ENCODE peak calls at places on chromosomes 5 and 9, in six cellular contexts. A, L, J, U, D and E are unnamed samples.

GRCh38 chr9:75866273-75866871 is 24.1 kb upstream of the PCSK5 start:
- DNase-seq in A (peak), L (peak), J (no peak), U (peak), D (no peak), E (no peak)

GRCh38 chr5:158727108-158727507 is 372.6 kb downstream of the EBF1 start:
- DNase-seq in A (no peak), L (peak), J (no peak), U (peak), D (no peak), E (no peak)

GRCh38 chr9:2087500-2088313 is 72.6 kb downstream of the SMARCA2 start:
- DNase-seq in A (peak), L (peak), J (no peak), U (no peak), D (no peak), E (peak)

GRCh38 chr9:35164711-35165110 is 2.9 kb downstream of the UNC13B start:
- DNase-seq in A (peak), L (no peak), J (no peak), U (no peak), D (no peak), E (no peak)

GRCh38 chr5:96875805-96876291 is 452 bp upstream of the ERAP2 start:
- DNase-seq in A (peak), L (peak), J (no peak), U (no peak), D (no peak), E (no peak)

GRCh38 chr5:31407921-31408714 is 123.8 kb downstream of the DROSHA start:
- DNase-seq in A (no peak), L (no peak), J (no peak), U (no peak), D (no peak), E (no peak)

GRCh38 chr5:157259699-157260098 is 6.2 kb upstream of the CYFIP2 start:
- DNase-seq in A (no peak), L (no peak), J (no peak), U (no peak), D (no peak), E (no peak)

GRCh38 chr9:92640398-92641091 is 29.4 kb downstream of the IPPK start:
- DNase-seq in A (no peak), L (no peak), J (peak), U (no peak), D (peak), E (no peak)

GRCh38 chr5:169265888-169266287 is 35.1 kb downstream of the SLIT3 start:
- DNase-seq in A (peak), L (no peak), J (no peak), U (no peak), D (no peak), E (no peak)

GRCh38 chr5:97839338-97840081 is 656.5 kb upstream of the RIOK2 start:
- DNase-seq in A (no peak), L (no peak), J (no peak), U (no peak), D (no peak), E (no peak)

GRCh38 chr5:106481375-106481774 is 1189.4 kb downstream of the EFNA5 start:
- DNase-seq in A (peak), L (no peak), J (no peak), U (no peak), D (no peak), E (no peak)

GRCh38 chr9:77218612-77219011 is 41.3 kb downstream of the VPS13A start:
- DNase-seq in A (no peak), L (no peak), J (no peak), U (no peak), D (no peak), E (no peak)

GRCh38 chr9:71648453-71648852 is 119.9 kb downstream of the CEMIP2 start:
- DNase-seq in A (no peak), L (no peak), J (no peak), U (no peak), D (no peak), E (no peak)

GRCh38 chr5:137802282-137803210 is 48.4 kb upstream of the HNRNPA0 start:
- DNase-seq in A (no peak), L (no peak), J (no peak), U (no peak), D (no peak), E (no peak)

GRCh38 chr9:13151489-13151888 is 128.0 kb downstream of the MPDZ start:
- DNase-seq in A (no peak), L (no peak), J (no peak), U (no peak), D (no peak), E (no peak)

GRCh38 chr5:113202904-113203716 is 226.5 kb downstream of the DCP2 start:
- DNase-seq in A (no peak), L (no peak), J (peak), U (no peak), D (no peak), E (no peak)

GRCh38 chr5:113047733-113048652 is 71.4 kb downstream of the DCP2 start:
- DNase-seq in A (no peak), L (peak), J (no peak), U (no peak), D (no peak), E (no peak)

GRCh38 chr5:123530728-123531127 is 18.8 kb downstream of the CSNK1G3 start:
- DNase-seq in A (no peak), L (peak), J (no peak), U (no peak), D (no peak), E (no peak)

GRCh38 chr9:75372499-75373268 is 284.4 kb downstream of the OSTF1 start:
- DNase-seq in A (no peak), L (peak), J (no peak), U (peak), D (no peak), E (no peak)

GRCh38 chr5:156798201-156798600 is 51.9 kb upstream of the PPP1R2B start:
- DNase-seq in A (no peak), L (no peak), J (no peak), U (no peak), D (no peak), E (no peak)

GRCh38 chr9:114805670-114806551 is at the start of gene TNFSF15:
- DNase-seq in A (peak), L (peak), J (peak), U (no peak), D (peak), E (peak)

GRCh38 chr9:928363-929042 is 48.0 kb upstream of the DMRT3 start:
- DNase-seq in A (peak), L (no peak), J (no peak), U (no peak), D (no peak), E (peak)

GRCh38 chr9:14165376-14166035 is 148.4 kb downstream of the NFIB start:
- DNase-seq in A (no peak), L (no peak), J (no peak), U (no peak), D (no peak), E (no peak)

GRCh38 chr9:97632406-97632991 is 669 bp downstream of the TSTD2 start:
- DNase-seq in A (no peak), L (peak), J (peak), U (no peak), D (peak), E (no peak)

GRCh38 chr9:28539432-28539831 is 966.2 kb upstream of the C9orf72 start:
- DNase-seq in A (no peak), L (no peak), J (no peak), U (no peak), D (no peak), E (no peak)

GRCh38 chr5:158534203-158534602 is 565.5 kb downstream of the EBF1 start:
- DNase-seq in A (no peak), L (no peak), J (no peak), U (no peak), D (no peak), E (no peak)

GRCh38 chr5:14143843-14144585 is 872 bp downstream of the TRIO start:
- DNase-seq in A (peak), L (peak), J (peak), U (no peak), D (peak), E (peak)

GRCh38 chr9:32581512-32582143 is 8.7 kb upstream of the NDUFB6 start:
- DNase-seq in A (peak), L (peak), J (no peak), U (peak), D (no peak), E (no peak)

GRCh38 chr9:101366038-101366756 is 18.6 kb downstream of the BAAT start:
- DNase-seq in A (no peak), L (no peak), J (no peak), U (no peak), D (no peak), E (no peak)

GRCh38 chr9:120009856-120010255 is 570.1 kb downstream of the CDK5RAP2 start:
- DNase-seq in A (no peak), L (no peak), J (no peak), U (no peak), D (no peak), E (no peak)

GRCh38 chr9:104864675-104865104 is 63.3 kb downstream of the ABCA1 start:
- DNase-seq in A (no peak), L (peak), J (no peak), U (peak), D (no peak), E (no peak)

GRCh38 chr5:176384366-176384930 is 4.0 kb downstream of the NOP16 start:
- DNase-seq in A (no peak), L (no peak), J (no peak), U (no peak), D (peak), E (no peak)

GRCh38 chr5:88824892-88825781 is 57.8 kb downstream of the MEF2C start:
- DNase-seq in A (peak), L (peak), J (no peak), U (no peak), D (no peak), E (no peak)

GRCh38 chr9:134968011-134968822 is 50.5 kb upstream of the FCN1 start:
- DNase-seq in A (no peak), L (no peak), J (peak), U (no peak), D (peak), E (no peak)
- TF ChIP-seq POLR2A in A (no peak), L (no peak), J (no peak), U (no peak), D (no peak), E (no peak)

GRCh38 chr9:132082188-132082587 is 2.5 kb upstream of the MED27 start:
- DNase-seq in A (no peak), L (no peak), J (no peak), U (no peak), D (no peak), E (no peak)

GRCh38 chr9:132079391-132080071 is at the start of gene MED27:
- DNase-seq in A (peak), L (peak), J (peak), U (peak), D (peak), E (peak)

GRCh38 chr9:132077881-132078280 is 1.8 kb downstream of the MED27 start:
- DNase-seq in A (no peak), L (no peak), J (no peak), U (no peak), D (no peak), E (no peak)

GRCh38 chr9:132075853-132076252 is 3.8 kb downstream of the MED27 start:
- DNase-seq in A (no peak), L (no peak), J (no peak), U (no peak), D (no peak), E (no peak)

GRCh38 chr9:132078369-132079356 is 1.0 kb downstream of the MED27 start:
- DNase-seq in A (no peak), L (peak), J (peak), U (peak), D (no peak), E (no peak)
- TF ChIP-seq POLR2A in A (no peak), L (no peak), J (no peak), U (no peak), D (no peak), E (no peak)

GRCh38 chr5:173765030-173765644 is 123.0 kb upstream of the CPEB4 start:
- DNase-seq in A (no peak), L (peak), J (no peak), U (no peak), D (no peak), E (no peak)

GRCh38 chr5:173763410-173763809 is 124.7 kb upstream of the CPEB4 start:
- DNase-seq in A (no peak), L (no peak), J (no peak), U (no peak), D (no peak), E (no peak)

GRCh38 chr5:173762930-173763329 is 125.2 kb upstream of the CPEB4 start:
- DNase-seq in A (peak), L (no peak), J (no peak), U (no peak), D (no peak), E (no peak)

GRCh38 chr5:173765661-173766060 is 122.5 kb upstream of the CPEB4 start:
- DNase-seq in A (no peak), L (no peak), J (no peak), U (no peak), D (no peak), E (no peak)

GRCh38 chr5:173764321-173765029 is 123.7 kb upstream of the CPEB4 start:
- DNase-seq in A (peak), L (peak), J (peak), U (peak), D (no peak), E (no peak)
- TF ChIP-seq POLR2A in A (no peak), L (peak), J (no peak), U (no peak), D (no peak), E (no peak)

DNA sequence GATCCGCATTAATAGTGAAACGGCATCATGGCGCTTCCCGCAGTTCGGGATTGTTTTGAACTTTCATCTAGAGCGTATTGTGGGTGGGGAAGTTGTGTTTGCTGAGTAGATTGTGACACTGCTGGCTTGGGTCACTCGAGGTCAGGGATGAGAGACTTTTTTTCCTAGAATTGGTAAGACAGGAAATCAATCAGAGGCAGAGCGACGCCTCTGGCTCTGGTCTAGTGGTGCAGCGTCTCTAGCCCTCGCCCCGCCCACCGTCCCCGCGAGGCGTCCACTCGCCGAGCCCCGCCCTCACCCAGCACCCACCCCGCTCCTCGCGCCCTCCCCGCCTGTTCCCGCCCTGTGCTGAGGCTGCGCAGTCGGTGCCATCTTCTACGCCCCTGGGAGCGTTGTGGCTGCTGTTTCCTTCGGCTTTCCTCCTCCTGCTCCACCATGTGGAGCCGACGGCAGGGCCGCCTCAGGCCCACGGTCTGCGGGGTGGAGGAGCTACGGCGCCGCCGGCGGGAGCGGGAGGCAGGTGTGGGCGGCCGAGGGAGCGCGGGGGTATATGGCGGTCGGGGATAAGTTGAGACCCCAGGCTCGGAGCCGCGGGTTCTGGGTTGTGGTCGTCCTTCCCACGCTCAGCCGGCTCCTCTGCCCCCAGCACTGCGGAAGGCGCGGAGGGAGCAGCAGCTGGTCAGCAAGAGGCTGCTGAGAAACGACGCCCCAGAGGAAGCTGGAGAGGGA is at the start of gene TMCO6:
- DNase-seq in A (peak), L (peak), J (peak), U (peak), D (peak), E (peak)
- TF ChIP-seq POLR2A in A (peak), L (peak), J (peak), U (no peak), D (peak), E (peak)

DNA sequence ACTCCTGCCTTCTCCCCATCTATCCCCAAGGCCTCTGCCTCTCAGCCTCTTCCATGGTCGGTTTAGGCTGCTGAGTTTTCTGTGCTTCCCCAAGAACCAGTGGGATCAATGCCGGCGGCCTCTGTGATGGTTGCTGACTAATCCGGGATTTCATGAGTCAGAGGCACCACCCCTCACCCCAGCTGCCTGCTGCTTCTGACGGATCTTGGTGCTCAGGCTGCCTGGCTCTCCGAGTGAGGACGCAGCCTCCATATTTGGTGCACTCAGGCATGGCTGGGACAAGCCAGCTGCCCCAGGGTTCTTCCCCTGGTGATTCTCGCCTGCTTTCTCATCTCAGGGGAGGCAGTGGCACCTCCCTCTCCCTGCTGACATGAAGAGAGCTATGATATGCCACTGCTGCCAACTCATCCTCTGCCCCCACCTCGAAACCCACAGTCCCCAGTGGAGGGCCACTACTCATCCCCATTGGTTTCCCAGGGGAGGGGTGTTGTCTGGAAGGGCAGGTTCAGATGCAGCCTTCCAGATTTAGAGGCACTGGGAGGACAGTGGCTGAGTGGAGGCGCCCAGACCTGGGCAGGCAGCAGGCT is 3.3 kb upstream of the MAN1B1 start:
- DNase-seq in A (peak), L (peak), J (peak), U (peak), D (no peak), E (no peak)
- TF ChIP-seq POLR2A in A (no peak), L (peak), J (no peak), U (no peak), D (no peak), E (no peak)

GRCh38 chr5:142012186-142012785 is 541 bp downstream of the GNPDA1 start:
- DNase-seq in A (peak), L (peak), J (peak), U (peak), D (peak), E (no peak)
- TF ChIP-seq POLR2A in A (no peak), L (no peak), J (no peak), U (no peak), D (no peak), E (no peak)